ENCODE peak calls at places on chromosomes 5 and 9, in eight cellular contexts. V is WERI-Rb-1, B is tibial nerve, R is foreskin keratinocyte, D is B cell, G is HFFc6, U is neural crest cell, M is epithelial cell of esophagus. J is an unnamed sample.

GRCh38 chr5:101950050-101950449 is 346.0 kb downstream of the SLCO4C1 start:
- DNase-seq in V (no peak), D (no peak), G (no peak), M (no peak), U (no peak), R (no peak), B (no peak), J (no peak)

GRCh38 chr5:66713998-66714397 is 117.8 kb downstream of the MAST4 start:
- DNase-seq in G (no peak), B (no peak), U (no peak), R (peak), D (no peak), M (peak), V (no peak), J (no peak)

GRCh38 chr5:175847503-175847902 is 23.9 kb upstream of the CPLX2 start:
- DNase-seq in M (no peak), D (no peak), R (no peak), V (peak), B (no peak), G (no peak), U (no peak), J (no peak)

GRCh38 chr5:148909001-148909400 is 82.6 kb downstream of the ADRB2 start:
- DNase-seq in R (no peak), M (peak), B (no peak), D (no peak), U (no peak), V (no peak), G (peak), J (no peak)

GRCh38 chr5:59218424-59219045 is 635.7 kb downstream of the RAB3C start:
- DNase-seq in R (no peak), G (no peak), M (peak), D (no peak), B (no peak), U (no peak), V (no peak), J (no peak)

GRCh38 chr5:173534031-173534430 is 82.4 kb downstream of the BOD1 start:
- DNase-seq in G (no peak), B (no peak), D (no peak), U (no peak), V (no peak), R (no peak), M (no peak), J (no peak)

GRCh38 chr5:168777651-168778050 is 198.5 kb upstream of the PANK3 start:
- DNase-seq in V (no peak), D (no peak), M (no peak), R (no peak), G (no peak), U (no peak), B (no peak), J (no peak)

GRCh38 chr9:105457560-105458294 is 9.9 kb downstream of the FSD1L start:
- DNase-seq in U (no peak), D (no peak), V (no peak), B (no peak), R (no peak), G (no peak), M (peak), J (no peak)

GRCh38 chr9:128828719-128829452 is 708 bp downstream of the SPOUT1 start:
- DNase-seq in D (no peak), G (peak), U (no peak), R (no peak), V (no peak), M (no peak), B (no peak), J (no peak)

GRCh38 chr9:95085036-95085770 is 232.3 kb downstream of the FANCC start:
- DNase-seq in U (no peak), B (no peak), G (no peak), V (no peak), M (no peak), R (no peak), D (no peak), J (no peak)

GRCh38 chr5:76942581-76942980 is 10.3 kb upstream of the CRHBP start:
- DNase-seq in R (no peak), D (no peak), M (peak), V (no peak), G (peak), U (no peak), B (no peak), J (no peak)

DNA sequence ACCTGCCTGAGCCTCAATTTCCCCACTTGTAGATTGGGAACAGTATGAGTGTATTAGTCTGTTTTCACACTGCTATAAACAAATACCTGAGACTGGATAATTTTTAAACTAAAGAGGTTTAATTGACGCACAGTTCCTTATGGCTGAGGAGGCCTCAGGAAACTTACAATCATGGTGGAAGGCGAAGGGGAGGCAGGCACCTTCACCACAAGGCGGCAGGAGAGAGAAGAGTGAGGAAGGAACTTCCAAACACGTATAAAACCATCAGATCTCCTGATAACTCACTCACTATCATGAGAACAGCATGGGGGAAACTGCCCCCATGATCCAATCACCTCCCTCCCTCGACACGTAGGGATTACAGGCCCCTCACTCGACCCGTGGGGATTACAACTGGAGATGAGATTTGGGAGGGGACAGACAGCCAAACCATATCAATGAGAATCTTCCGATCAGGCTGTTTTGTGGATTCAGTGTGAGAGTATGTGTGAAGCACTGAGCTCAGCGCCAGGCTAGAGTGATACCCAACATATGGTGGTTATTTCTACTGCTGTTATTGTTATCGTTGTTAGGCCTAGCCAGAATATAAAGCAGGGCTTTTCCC is 14.6 kb upstream of the LMX1B start:
- DNase-seq in B (no peak), M (no peak), R (no peak), V (peak), G (no peak), U (no peak), D (no peak), J (no peak)
- TF ChIP-seq CTCF in B (no peak), M (peak), R (peak), V (peak), G (peak), U (peak), D (no peak), J (no peak)

DNA sequence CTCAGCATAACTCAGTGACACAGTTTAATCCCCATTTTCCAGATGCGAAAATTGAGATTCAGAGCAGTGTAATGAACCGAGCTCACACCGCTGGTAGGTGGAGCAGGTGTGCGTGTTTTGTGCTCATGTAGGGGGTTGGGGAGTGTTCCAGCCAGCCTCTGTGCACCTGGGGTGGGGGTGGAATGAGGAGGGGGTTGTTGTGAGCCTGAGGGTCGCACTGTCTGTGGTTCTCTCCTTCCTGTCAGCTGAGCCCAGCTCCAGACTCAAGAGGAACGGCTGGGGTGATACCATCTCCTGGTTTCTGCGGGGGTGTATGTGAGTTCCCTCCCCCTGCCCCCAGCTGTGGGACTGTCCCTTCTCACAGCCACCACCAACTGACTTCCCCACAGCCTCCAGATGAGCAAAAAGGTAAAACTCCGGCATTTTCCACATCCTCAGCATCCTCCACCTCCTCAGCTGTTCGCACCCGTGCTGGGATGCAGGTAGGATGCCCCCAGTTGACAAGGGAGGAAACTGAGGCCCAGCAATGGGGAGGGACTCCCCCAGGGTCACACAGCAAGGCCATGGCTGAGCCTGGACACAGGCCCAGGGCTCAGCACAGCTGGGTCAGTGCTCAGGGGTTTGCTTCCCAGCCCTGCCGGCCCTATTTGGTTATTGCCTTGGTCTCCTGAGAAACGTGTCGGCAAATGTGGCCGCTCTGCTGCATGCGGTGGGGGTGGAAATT is 2.1 kb downstream of the SH2D3C start:
- DNase-seq in G (no peak), D (peak), U (no peak), B (no peak), R (no peak), V (peak), M (no peak), J (peak)
- TF ChIP-seq CTCF in G (no peak), D (no peak), U (no peak), B (no peak), R (no peak), V (no peak), M (no peak), J (no peak)

GRCh38 chr5:143347698-143348344 is 55.7 kb downstream of the NR3C1 start:
- DNase-seq in R (no peak), D (no peak), B (no peak), M (no peak), U (no peak), G (no peak), V (no peak), J (no peak)
- TF ChIP-seq CTCF in R (no peak), D (no peak), B (no peak), M (no peak), U (no peak), G (no peak), V (no peak), J (no peak)

GRCh38 chr5:112146323-112146848 is 272.7 kb downstream of the EPB41L4A start:
- DNase-seq in B (no peak), U (no peak), V (no peak), R (peak), G (peak), M (peak), D (no peak), J (no peak)
- TF ChIP-seq CTCF in B (no peak), U (no peak), V (no peak), R (peak), G (no peak), M (no peak), D (no peak), J (no peak)

DNA sequence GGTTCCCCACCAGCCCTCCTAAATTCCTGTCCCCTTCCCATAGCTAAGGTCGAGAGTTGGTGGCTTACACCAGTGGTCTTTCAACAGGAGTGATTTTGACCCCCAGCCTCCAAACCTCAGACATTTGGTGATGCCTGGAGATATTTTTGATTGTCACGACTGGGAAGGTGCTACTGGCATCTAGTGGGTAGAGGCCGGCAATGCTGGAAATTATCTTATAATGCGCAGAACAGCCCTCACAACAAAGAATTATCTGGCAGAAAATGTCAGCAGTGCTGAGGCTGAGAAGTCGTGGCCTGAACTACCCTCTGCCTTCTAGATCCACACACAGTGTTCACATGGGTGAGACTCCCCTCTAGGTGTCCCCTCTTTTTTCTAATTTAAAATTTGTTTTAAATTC is 69.6 kb downstream of the IL31RA start:
- DNase-seq in V (no peak), M (peak), R (no peak), D (no peak), B (no peak), G (peak), U (no peak), J (no peak)
- TF ChIP-seq CTCF in V (peak), M (peak), R (peak), D (no peak), B (no peak), G (peak), U (no peak), J (no peak)

GRCh38 chr5:35598707-35599370 is 18.8 kb upstream of the SPEF2 start:
- DNase-seq in M (peak), U (no peak), G (no peak), B (no peak), V (no peak), R (no peak), D (no peak), J (no peak)
- TF ChIP-seq CTCF in M (no peak), U (no peak), G (no peak), B (no peak), V (no peak), R (peak), D (no peak), J (no peak)